ENCODE peak calls at places on chromosome 11, in ten cellular contexts. O is HCT116, B is endothelial cell of umbilical vein, Z is GM23248, U is IMR-90, L is mesendoderm, R is fibroblast of lung, N is NT2/D1, S is neural progenitor cell, T is MM.1S. I is an unnamed sample.

GRCh38 chr11:126477526-126478275 is 122.2 kb downstream of the ST3GAL4 start:
- DNase-seq in O (no peak), B (no peak), Z (no peak), U (no peak), L (no peak), R (no peak), N (no peak), S (no peak), T (no peak), I (no peak)

GRCh38 chr11:96207459-96208449 is 135.2 kb downstream of the MAML2 start:
- DNase-seq in O (no peak), B (peak; percentile 89), Z (peak; percentile 8), U (peak; percentile 41), L (peak; percentile 67), R (no peak), N (no peak), S (no peak), T (peak; percentile 63), I (no peak)

GRCh38 chr11:68315581-68315920 is 3.2 kb downstream of the LRP5 start:
- DNase-seq in O (no peak), B (no peak), Z (no peak), U (no peak), L (no peak), R (no peak), N (no peak), S (no peak), T (no peak), I (no peak)

GRCh38 chr11:42058794-42059193 is 599.3 kb upstream of the LRRC4C start:
- DNase-seq in O (no peak), B (no peak), Z (no peak), U (no peak), L (no peak), R (no peak), N (no peak), S (no peak), T (no peak), I (no peak)

GRCh38 chr11:87917111-87917510 is 258.1 kb downstream of the RAB38 start:
- DNase-seq in O (no peak), B (peak; percentile 15), Z (no peak), U (no peak), L (no peak), R (no peak), N (no peak), S (no peak), T (no peak), I (no peak)

GRCh38 chr11:16160146-16160545 is 196.2 kb downstream of the SOX6 start:
- DNase-seq in O (no peak), B (no peak), Z (no peak), U (no peak), L (no peak), R (no peak), N (no peak), S (no peak), T (no peak), I (no peak)

GRCh38 chr11:86116386-86116726 is 47.5 kb upstream of the PICALM start:
- DNase-seq in O (no peak), B (no peak), Z (peak; percentile 90), U (peak; percentile 98), L (no peak), R (peak; percentile 99), N (no peak), S (no peak), T (peak; percentile 47), I (peak; percentile 77)

GRCh38 chr11:64096835-64097234 is 61.1 kb downstream of the FLRT1 start:
- DNase-seq in O (no peak), B (no peak), Z (no peak), U (no peak), L (no peak), R (no peak), N (no peak), S (no peak), T (no peak), I (no peak)

GRCh38 chr11:59550368-59550841 is 39.1 kb downstream of the OR4D9 start:
- DNase-seq in O (peak; percentile 96), B (peak; percentile 96), Z (peak; percentile 95), U (peak; percentile 97), L (peak; percentile 99), R (peak; percentile 96), N (peak; percentile 95), S (peak; percentile 95), T (peak; percentile 95), I (peak; percentile 96)
- H3K9ac ChIP-seq in O (peak overlapping the region; percentile 41), B (peak overlapping the region; percentile 83), Z (peak overlapping the region; percentile 85), U (peak overlapping the region; percentile 55), L (peak overlapping the region; percentile 79), R (no peak overlapping the region), N (peak overlapping the region; percentile 71), S (no peak overlapping the region), T (peak overlapping the region; percentile 52), I (peak overlapping the region; percentile 72)

DNA sequence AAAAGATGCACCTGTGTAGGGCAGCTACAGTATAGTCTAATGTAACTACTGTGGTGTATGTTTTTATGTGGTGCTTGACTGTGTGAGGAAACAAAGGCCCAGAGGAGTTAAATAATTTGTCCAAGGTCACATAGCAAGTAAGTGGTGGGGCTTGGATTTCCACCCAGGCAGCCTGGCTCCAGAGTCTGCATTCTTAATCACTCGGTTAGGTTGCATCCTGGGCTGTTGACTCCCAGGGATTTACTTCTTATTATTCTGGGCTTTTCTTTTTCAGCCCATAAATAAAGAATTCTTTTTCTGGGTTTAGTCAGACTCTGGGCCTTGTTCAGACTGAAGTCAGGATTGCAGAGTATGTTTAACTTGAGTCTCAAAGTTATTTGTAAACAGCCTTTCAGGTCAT is 82.1 kb downstream of the ARHGAP42 start:
- DNase-seq in O (no peak), B (no peak), Z (no peak), U (no peak), L (peak; percentile 27), R (peak; percentile 9), N (no peak), S (peak; percentile 23), T (no peak), I (no peak)
- H3K9ac ChIP-seq in O (no peak overlapping the region), B (no peak overlapping the region), Z (no peak overlapping the region), U (no peak overlapping the region), L (no peak overlapping the region), R (no peak overlapping the region), N (no peak overlapping the region), S (no peak overlapping the region), T (no peak overlapping the region), I (no peak overlapping the region)

GRCh38 chr11:119671048-119671447 is 58.0 kb downstream of the NECTIN1 start:
- DNase-seq in O (no peak), B (peak; percentile 64), Z (no peak), U (peak; percentile 88), L (no peak), R (peak; percentile 84), N (no peak), S (no peak), T (no peak), I (no peak)
- H3K9ac ChIP-seq in O (no peak overlapping the region), B (no peak overlapping the region), Z (no peak overlapping the region), U (no peak overlapping the region), L (no peak overlapping the region), R (no peak overlapping the region), N (no peak overlapping the region), S (no peak overlapping the region), T (no peak overlapping the region), I (no peak overlapping the region)

DNA sequence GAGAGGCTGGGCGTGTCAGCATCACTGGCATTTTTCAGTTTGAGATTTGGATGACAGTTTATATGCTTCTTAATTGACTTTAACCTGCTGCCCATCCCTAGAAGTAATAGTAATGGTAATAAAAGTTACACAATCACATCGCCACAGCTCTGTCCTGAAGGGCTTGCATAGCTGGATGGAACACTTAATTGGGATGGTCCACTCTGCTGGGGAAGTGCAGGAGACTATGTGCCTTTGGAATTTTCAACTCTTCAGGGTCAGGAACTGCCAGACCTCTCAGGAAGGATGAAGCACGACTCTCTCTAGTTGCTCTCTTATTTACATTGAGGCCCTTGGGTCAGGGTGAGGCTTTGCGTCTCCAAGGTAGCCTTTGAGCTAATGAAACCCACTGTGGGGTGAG is 16.2 kb downstream of the BARX2 start:
- DNase-seq in O (no peak), B (no peak), Z (no peak), U (no peak), L (no peak), R (no peak), N (no peak), S (no peak), T (peak; percentile 36), I (no peak)
- H3K9ac ChIP-seq in O (no peak overlapping the region), B (no peak overlapping the region), Z (no peak overlapping the region), U (no peak overlapping the region), L (no peak overlapping the region), R (no peak overlapping the region), N (no peak overlapping the region), S (no peak overlapping the region), T (no peak overlapping the region), I (no peak overlapping the region)

GRCh38 chr11:45606514-45607024 is 58.9 kb downstream of the CHST1 start:
- DNase-seq in O (no peak), B (no peak), Z (no peak), U (no peak), L (peak; percentile 82), R (no peak), N (peak; percentile 96), S (peak; percentile 95), T (no peak), I (no peak)
- H3K9ac ChIP-seq in O (no peak overlapping the region), B (no peak overlapping the region), Z (no peak overlapping the region), U (no peak overlapping the region), L (no peak overlapping the region), R (no peak overlapping the region), N (no peak overlapping the region), S (no peak overlapping the region), T (no peak overlapping the region), I (no peak overlapping the region)

GRCh38 chr11:134236834-134237556 is 12.5 kb downstream of the VPS26B start:
- DNase-seq in O (no peak), B (no peak), Z (peak; percentile 11), U (peak; percentile 31), L (peak; percentile 88), R (no peak), N (no peak), S (no peak), T (no peak), I (no peak)
- H3K9ac ChIP-seq in O (no peak overlapping the region), B (no peak overlapping the region), Z (no peak overlapping the region), U (no peak overlapping the region), L (no peak overlapping the region), R (no peak overlapping the region), N (no peak overlapping the region), S (no peak overlapping the region), T (no peak overlapping the region), I (no peak overlapping the region)

GRCh38 chr11:128939591-128939990 is 3.1 kb downstream of the TP53AIP1 start:
- DNase-seq in O (no peak), B (no peak), Z (peak; percentile 35), U (peak; percentile 25), L (no peak), R (no peak), N (no peak), S (no peak), T (peak; percentile 3), I (no peak)
- H3K9ac ChIP-seq in O (no peak overlapping the region), B (no peak overlapping the region), Z (no peak overlapping the region), U (no peak overlapping the region), L (no peak overlapping the region), R (no peak overlapping the region), N (no peak overlapping the region), S (no peak overlapping the region), T (no peak overlapping the region), I (no peak overlapping the region)

I was measured in GM12878.